ENCODE peak calls at places on chromosomes 12 and 14, in seven cellular contexts. One of them, this sample, is unnamed.

GRCh38 chr12:124294686-124295315 is at the start of gene RFLNA:
- DNase-seq in NT2/D1: peak
- DNase-seq in psoas muscle: no peak
- DNase-seq in H7: peak
- DNase-seq in posterior vena cava: peak
- DNase-seq in activated CD4-positive, alpha-beta T cell treated with anti-CD3 and anti-CD28 coated beads, Interleukin-2, amount 50 U/mL, for 1 hour: no peak
- DNase-seq in activated naive CD8-positive, alpha-beta T cell treated with anti-CD3 and anti-CD28 coated beads for 36 hours: peak
- DNase-seq in this sample: peak

GRCh38 chr14:86938356-86938755 is 1054.6 kb downstream of the GALC start:
- DNase-seq in psoas muscle: no peak
- DNase-seq in activated naive CD8-positive, alpha-beta T cell treated with anti-CD3 and anti-CD28 coated beads for 36 hours: no peak
- DNase-seq in posterior vena cava: no peak
- DNase-seq in activated CD4-positive, alpha-beta T cell treated with anti-CD3 and anti-CD28 coated beads, Interleukin-2, amount 50 U/mL, for 1 hour: no peak
- DNase-seq in NT2/D1: no peak
- DNase-seq in H7: no peak
- DNase-seq in this sample: no peak

GRCh38 chr12:12379831-12380730 is 23.2 kb downstream of the BORCS5 start:
- DNase-seq in psoas muscle: no peak
- DNase-seq in posterior vena cava: no peak
- DNase-seq in NT2/D1: no peak
- DNase-seq in activated naive CD8-positive, alpha-beta T cell treated with anti-CD3 and anti-CD28 coated beads for 36 hours: no peak
- DNase-seq in H7: no peak
- DNase-seq in activated CD4-positive, alpha-beta T cell treated with anti-CD3 and anti-CD28 coated beads, Interleukin-2, amount 50 U/mL, for 1 hour: peak
- DNase-seq in this sample: no peak

GRCh38 chr14:69992564-69992963 is 113.3 kb downstream of the SMOC1 start:
- DNase-seq in activated naive CD8-positive, alpha-beta T cell treated with anti-CD3 and anti-CD28 coated beads for 36 hours: no peak
- DNase-seq in H7: no peak
- DNase-seq in posterior vena cava: no peak
- DNase-seq in psoas muscle: no peak
- DNase-seq in activated CD4-positive, alpha-beta T cell treated with anti-CD3 and anti-CD28 coated beads, Interleukin-2, amount 50 U/mL, for 1 hour: no peak
- DNase-seq in NT2/D1: no peak
- DNase-seq in this sample: no peak

GRCh38 chr12:121534495-121535148 is 46.2 kb downstream of the KDM2B start:
- DNase-seq in activated CD4-positive, alpha-beta T cell treated with anti-CD3 and anti-CD28 coated beads, Interleukin-2, amount 50 U/mL, for 1 hour: peak
- DNase-seq in NT2/D1: peak
- DNase-seq in activated naive CD8-positive, alpha-beta T cell treated with anti-CD3 and anti-CD28 coated beads for 36 hours: peak
- DNase-seq in H7: peak
- DNase-seq in posterior vena cava: no peak
- DNase-seq in psoas muscle: no peak
- DNase-seq in this sample: no peak

GRCh38 chr12:90174198-90174510 is 465.5 kb upstream of the ATP2B1 start:
- DNase-seq in NT2/D1: no peak
- DNase-seq in H7: no peak
- DNase-seq in psoas muscle: no peak
- DNase-seq in activated naive CD8-positive, alpha-beta T cell treated with anti-CD3 and anti-CD28 coated beads for 36 hours: no peak
- DNase-seq in posterior vena cava: no peak
- DNase-seq in activated CD4-positive, alpha-beta T cell treated with anti-CD3 and anti-CD28 coated beads, Interleukin-2, amount 50 U/mL, for 1 hour: no peak
- DNase-seq in this sample: no peak

GRCh38 chr14:85443001-85443400 is 86.9 kb upstream of the FLRT2 start:
- DNase-seq in posterior vena cava: no peak
- DNase-seq in activated naive CD8-positive, alpha-beta T cell treated with anti-CD3 and anti-CD28 coated beads for 36 hours: no peak
- DNase-seq in H7: no peak
- DNase-seq in NT2/D1: no peak
- DNase-seq in activated CD4-positive, alpha-beta T cell treated with anti-CD3 and anti-CD28 coated beads, Interleukin-2, amount 50 U/mL, for 1 hour: no peak
- DNase-seq in psoas muscle: no peak
- DNase-seq in this sample: no peak

GRCh38 chr14:24307156-24307574 is 612 bp downstream of the CIDEB start:
- DNase-seq in activated CD4-positive, alpha-beta T cell treated with anti-CD3 and anti-CD28 coated beads, Interleukin-2, amount 50 U/mL, for 1 hour: no peak
- DNase-seq in NT2/D1: no peak
- DNase-seq in activated naive CD8-positive, alpha-beta T cell treated with anti-CD3 and anti-CD28 coated beads for 36 hours: no peak
- DNase-seq in psoas muscle: no peak
- DNase-seq in posterior vena cava: no peak
- DNase-seq in H7: no peak
- DNase-seq in this sample: no peak

GRCh38 chr14:105411017-105411941 is 8.3 kb upstream of the MTA1 start:
- DNase-seq in NT2/D1: no peak
- DNase-seq in activated naive CD8-positive, alpha-beta T cell treated with anti-CD3 and anti-CD28 coated beads for 36 hours: peak
- DNase-seq in psoas muscle: no peak
- DNase-seq in activated CD4-positive, alpha-beta T cell treated with anti-CD3 and anti-CD28 coated beads, Interleukin-2, amount 50 U/mL, for 1 hour: no peak
- DNase-seq in posterior vena cava: peak
- DNase-seq in H7: peak
- DNase-seq in this sample: peak

GRCh38 chr12:64125913-64126312 is 96.2 kb downstream of the KICS2 start:
- DNase-seq in psoas muscle: no peak
- DNase-seq in activated naive CD8-positive, alpha-beta T cell treated with anti-CD3 and anti-CD28 coated beads for 36 hours: no peak
- DNase-seq in activated CD4-positive, alpha-beta T cell treated with anti-CD3 and anti-CD28 coated beads, Interleukin-2, amount 50 U/mL, for 1 hour: no peak
- DNase-seq in NT2/D1: no peak
- DNase-seq in posterior vena cava: no peak
- DNase-seq in H7: no peak
- DNase-seq in this sample: no peak

GRCh38 chr12:94650143-94651056 is at the start of gene TMCC3:
- DNase-seq in activated naive CD8-positive, alpha-beta T cell treated with anti-CD3 and anti-CD28 coated beads for 36 hours: peak
- DNase-seq in NT2/D1: peak
- DNase-seq in posterior vena cava: peak
- DNase-seq in H7: peak
- DNase-seq in psoas muscle: peak
- DNase-seq in activated CD4-positive, alpha-beta T cell treated with anti-CD3 and anti-CD28 coated beads, Interleukin-2, amount 50 U/mL, for 1 hour: no peak
- DNase-seq in this sample: peak

GRCh38 chr14:61406198-61406597 is 84.8 kb downstream of the PRKCH start:
- DNase-seq in posterior vena cava: no peak
- DNase-seq in activated naive CD8-positive, alpha-beta T cell treated with anti-CD3 and anti-CD28 coated beads for 36 hours: no peak
- DNase-seq in NT2/D1: no peak
- DNase-seq in H7: peak
- DNase-seq in psoas muscle: no peak
- DNase-seq in activated CD4-positive, alpha-beta T cell treated with anti-CD3 and anti-CD28 coated beads, Interleukin-2, amount 50 U/mL, for 1 hour: no peak
- DNase-seq in this sample: no peak

GRCh38 chr12:126742326-126742725 is 1524.6 kb upstream of the TMEM132C start:
- DNase-seq in H7: no peak
- DNase-seq in NT2/D1: no peak
- DNase-seq in activated CD4-positive, alpha-beta T cell treated with anti-CD3 and anti-CD28 coated beads, Interleukin-2, amount 50 U/mL, for 1 hour: no peak
- DNase-seq in psoas muscle: no peak
- DNase-seq in posterior vena cava: no peak
- DNase-seq in activated naive CD8-positive, alpha-beta T cell treated with anti-CD3 and anti-CD28 coated beads for 36 hours: no peak
- DNase-seq in this sample: no peak

GRCh38 chr14:60845523-60845922 is 111.0 kb downstream of the MNAT1 start:
- DNase-seq in activated CD4-positive, alpha-beta T cell treated with anti-CD3 and anti-CD28 coated beads, Interleukin-2, amount 50 U/mL, for 1 hour: no peak
- DNase-seq in activated naive CD8-positive, alpha-beta T cell treated with anti-CD3 and anti-CD28 coated beads for 36 hours: no peak
- DNase-seq in NT2/D1: no peak
- DNase-seq in H7: no peak
- DNase-seq in psoas muscle: no peak
- DNase-seq in posterior vena cava: no peak
- DNase-seq in this sample: no peak

GRCh38 chr12:63844391-63845341 is at the start of gene SRGAP1:
- DNase-seq in activated CD4-positive, alpha-beta T cell treated with anti-CD3 and anti-CD28 coated beads, Interleukin-2, amount 50 U/mL, for 1 hour: no peak
- DNase-seq in H7: peak
- DNase-seq in posterior vena cava: peak
- DNase-seq in activated naive CD8-positive, alpha-beta T cell treated with anti-CD3 and anti-CD28 coated beads for 36 hours: no peak
- DNase-seq in psoas muscle: peak
- DNase-seq in NT2/D1: no peak
- DNase-seq in this sample: peak

GRCh38 chr12:124388679-124389536 is 94.0 kb downstream of the RFLNA start:
- DNase-seq in H7: peak
- DNase-seq in posterior vena cava: peak
- DNase-seq in NT2/D1: peak
- DNase-seq in activated naive CD8-positive, alpha-beta T cell treated with anti-CD3 and anti-CD28 coated beads for 36 hours: peak
- DNase-seq in activated CD4-positive, alpha-beta T cell treated with anti-CD3 and anti-CD28 coated beads, Interleukin-2, amount 50 U/mL, for 1 hour: peak
- DNase-seq in psoas muscle: peak
- DNase-seq in this sample: peak

GRCh38 chr14:54208751-54209150 is 188.1 kb upstream of the CDKN3 start:
- DNase-seq in activated naive CD8-positive, alpha-beta T cell treated with anti-CD3 and anti-CD28 coated beads for 36 hours: no peak
- DNase-seq in H7: no peak
- DNase-seq in psoas muscle: no peak
- DNase-seq in posterior vena cava: no peak
- DNase-seq in activated CD4-positive, alpha-beta T cell treated with anti-CD3 and anti-CD28 coated beads, Interleukin-2, amount 50 U/mL, for 1 hour: no peak
- DNase-seq in NT2/D1: no peak
- DNase-seq in this sample: no peak

This sample was measured in glutamatergic neuron.